ENCODE peak calls at places on chromosome 7, in five cellular contexts. M is endodermal cell, D is mammary epithelial cell, L is PC-3, R is K562. E is an unnamed sample. For H3K27me3, the result is how much of the 10 kb centered on the place peaks cover.

GRCh38 chr7:94297397-94297838 is 97.3 kb upstream of the COL1A2 start:
- DNase-seq in L (peak), D (peak), M (no peak), R (no peak), E (peak)

GRCh38 chr7:96921231-96921630 is 84.1 kb upstream of the DLX6 start:
- DNase-seq in M (no peak), D (peak), L (peak), R (no peak), E (no peak)

GRCh38 chr7:106947244-106947728 is 82.2 kb downstream of the PIK3CG start:
- DNase-seq in R (peak), M (peak), L (peak), D (peak), E (peak)

GRCh38 chr7:123191132-123191531 is 8.6 kb downstream of the SLC13A1 start:
- DNase-seq in D (peak), M (no peak), L (peak), R (no peak), E (no peak)

GRCh38 chr7:103148131-103148993 is 537 bp downstream of the NAPEPLD start:
- DNase-seq in D (peak), R (no peak), M (no peak), L (peak), E (peak)

GRCh38 chr7:30173058-30173897 is 38.5 kb downstream of the MTURN start:
- DNase-seq in R (no peak), D (peak), M (peak), L (peak), E (peak)

GRCh38 chr7:155452505-155453295 is 5.2 kb upstream of the EN2 start:
- DNase-seq in M (no peak), D (no peak), L (no peak), R (no peak), E (no peak)

GRCh38 chr7:1978656-1979590 is 253.8 kb downstream of the MAD1L1 start:
- DNase-seq in M (no peak), D (no peak), L (no peak), R (no peak), E (no peak)

GRCh38 chr7:157558875-157559595 is 222.2 kb downstream of the DNAJB6 start:
- DNase-seq in D (no peak), R (no peak), L (no peak), M (no peak), E (no peak)

GRCh38 chr7:38748056-38748610 is 117.0 kb upstream of the AMPH start:
- DNase-seq in D (no peak), M (no peak), R (peak), L (peak), E (peak)

GRCh38 chr7:44415510-44415909 is 74.9 kb downstream of the NUDCD3 start:
- DNase-seq in M (no peak), L (peak), D (no peak), R (no peak), E (no peak)

GRCh38 chr7:96236198-96237039 is 85.5 kb downstream of the SLC25A13 start:
- DNase-seq in D (peak), R (peak), L (peak), M (no peak), E (peak)

DNA sequence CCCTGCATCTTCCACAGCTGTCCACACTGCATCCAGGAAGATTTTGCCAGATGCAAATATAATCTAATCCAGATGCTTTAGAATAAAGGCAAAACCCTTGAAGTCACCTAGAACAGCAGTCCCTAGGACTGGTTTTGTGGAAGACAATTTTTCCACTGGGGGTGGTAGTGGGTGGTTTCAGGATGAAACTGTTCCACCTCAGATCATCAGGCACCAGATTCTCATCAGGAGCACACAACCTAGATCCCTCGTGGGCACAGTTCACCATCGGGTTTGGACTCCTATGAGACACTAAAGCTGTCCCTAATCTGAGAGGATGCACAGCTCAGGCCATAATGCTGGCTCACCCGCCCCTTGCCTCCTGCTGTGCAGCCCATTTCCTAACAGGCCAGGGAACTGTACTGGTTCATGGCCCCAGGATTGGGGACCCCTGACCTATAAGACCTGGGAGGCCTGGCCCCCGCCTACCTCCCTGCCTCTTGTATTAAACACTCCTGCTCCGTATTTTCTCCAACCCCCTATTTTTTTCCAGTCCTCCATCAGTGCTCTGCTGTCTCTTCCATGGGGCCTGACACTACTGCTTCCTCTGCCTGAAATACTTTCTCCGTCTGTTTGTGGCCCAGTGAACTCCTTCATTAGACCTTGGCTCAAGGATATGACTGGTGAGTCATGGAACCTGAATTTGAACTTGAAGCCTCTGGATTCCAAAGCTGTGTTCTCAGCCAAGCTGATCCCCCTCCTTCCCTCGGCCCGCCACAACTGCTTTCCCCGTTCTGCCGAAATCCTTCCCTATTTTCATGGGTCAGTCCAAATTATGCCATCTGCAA is 79.9 kb upstream of the RHEB start:
- DNase-seq in R (no peak), D (peak), M (no peak), L (peak), E (peak)
- H3K4me3 ChIP-seq in R (no peak), D (no peak), M (no peak), L (no peak), E (peak)

GRCh38 chr7:47610506-47611044 is 28.7 kb upstream of the TNS3 start:
- DNase-seq in D (no peak), L (no peak), R (no peak), M (no peak), E (peak)
- H3K27me3 ChIP-seq in D (under half), L (under half), R (half or more), M (under half), E (under half)

GRCh38 chr7:22985436-22985835 is 28.5 kb downstream of the HYCC1 start:
- DNase-seq in M (no peak), L (no peak), D (no peak), R (no peak), E (no peak)

GRCh38 chr7:22979251-22979650 is 34.7 kb downstream of the HYCC1 start:
- DNase-seq in L (no peak), R (no peak), M (no peak), D (no peak), E (no peak)

GRCh38 chr7:22979861-22980260 is 34.1 kb downstream of the HYCC1 start:
- DNase-seq in M (no peak), D (peak), L (peak), R (no peak), E (no peak)

GRCh38 chr7:22980422-22980821 is 33.5 kb downstream of the HYCC1 start:
- DNase-seq in D (peak), L (peak), M (no peak), R (no peak), E (peak)

GRCh38 chr7:22983257-22983855 is 30.6 kb downstream of the HYCC1 start:
- DNase-seq in D (no peak), R (no peak), M (no peak), L (no peak), E (peak)
- H3K9ac ChIP-seq in D (no peak), R (no peak), M (no peak), L (no peak), E (no peak)

DNA sequence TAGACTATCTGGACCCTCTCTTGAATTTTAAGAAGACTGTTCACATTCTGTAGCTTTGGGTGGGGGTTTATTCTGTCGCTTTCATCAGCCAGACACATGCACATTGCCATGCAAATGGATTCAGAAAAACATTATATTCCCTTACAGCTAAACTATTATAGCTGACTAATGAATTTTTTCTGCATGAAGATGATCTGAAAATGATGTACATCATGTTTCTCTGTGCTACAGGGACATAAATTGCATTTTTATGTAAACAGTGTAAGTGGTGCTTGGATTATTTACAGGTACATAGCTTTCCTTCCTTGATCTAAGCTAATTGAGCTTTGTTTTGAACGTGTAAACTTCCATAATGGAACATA is 1.5 kb downstream of the MET start:
- DNase-seq in M (no peak), D (no peak), L (no peak), R (no peak), E (no peak)
- H3K4me3 ChIP-seq in M (no peak), D (peak), L (peak), R (no peak), E (no peak)

E was measured in adipocyte.